ENCODE peak calls at places on chromosomes 3 and 15, in six cellular contexts. One of them, this sample, is unnamed.

GRCh38 chr3:58336135-58336882 is 3.6 kb downstream of the PXK start:
- DNase-seq in NB4: peak; percentile 31
- DNase-seq in CD8-positive, alpha-beta memory T cell: no peak
- DNase-seq in breast epithelium: no peak
- DNase-seq in MM.1S: no peak
- DNase-seq in right cardiac atrium: no peak
- DNase-seq in this sample: no peak

GRCh38 chr15:69869881-69870465 is 227.7 kb downstream of the TLE3 start:
- DNase-seq in NB4: no peak
- DNase-seq in breast epithelium: no peak
- DNase-seq in right cardiac atrium: no peak
- DNase-seq in CD8-positive, alpha-beta memory T cell: no peak
- DNase-seq in MM.1S: peak; percentile 71
- DNase-seq in this sample: no peak

GRCh38 chr3:196073188-196073838 is 8.6 kb downstream of the TFRC start:
- DNase-seq in MM.1S: peak; percentile 73
- DNase-seq in CD8-positive, alpha-beta memory T cell: peak; percentile 69
- DNase-seq in breast epithelium: no peak
- DNase-seq in right cardiac atrium: peak; percentile 60
- DNase-seq in NB4: peak; percentile 84
- DNase-seq in this sample: peak; percentile 73

GRCh38 chr3:131957980-131958379 is 76.8 kb downstream of the CPNE4 start:
- DNase-seq in breast epithelium: no peak
- DNase-seq in right cardiac atrium: no peak
- DNase-seq in NB4: no peak
- DNase-seq in MM.1S: no peak
- DNase-seq in CD8-positive, alpha-beta memory T cell: no peak
- DNase-seq in this sample: no peak

GRCh38 chr3:114586119-114586518 is 292.3 kb downstream of the TIGIT start:
- DNase-seq in breast epithelium: no peak
- DNase-seq in MM.1S: no peak
- DNase-seq in NB4: no peak
- DNase-seq in right cardiac atrium: no peak
- DNase-seq in CD8-positive, alpha-beta memory T cell: no peak
- DNase-seq in this sample: no peak

GRCh38 chr3:44442591-44443309 is 34.7 kb downstream of the ZNF445 start:
- DNase-seq in NB4: no peak
- DNase-seq in CD8-positive, alpha-beta memory T cell: no peak
- DNase-seq in MM.1S: peak; percentile 20
- DNase-seq in right cardiac atrium: no peak
- DNase-seq in breast epithelium: no peak
- DNase-seq in this sample: peak; percentile 84

GRCh38 chr15:83449928-83450501 is 2.9 kb downstream of the SH3GL3 start:
- DNase-seq in MM.1S: no peak
- DNase-seq in right cardiac atrium: no peak
- DNase-seq in CD8-positive, alpha-beta memory T cell: no peak
- DNase-seq in NB4: no peak
- DNase-seq in breast epithelium: no peak
- DNase-seq in this sample: no peak

GRCh38 chr3:170038434-170039110 is 777 bp downstream of the GPR160 start:
- DNase-seq in right cardiac atrium: no peak
- DNase-seq in MM.1S: peak; percentile 61
- DNase-seq in CD8-positive, alpha-beta memory T cell: peak; percentile 49
- DNase-seq in breast epithelium: no peak
- DNase-seq in NB4: peak; percentile 65
- DNase-seq in this sample: no peak

GRCh38 chr15:78752492-78753358 is 58.5 kb downstream of the ADAMTS7 start:
- DNase-seq in right cardiac atrium: peak; percentile 77
- DNase-seq in breast epithelium: no peak
- DNase-seq in CD8-positive, alpha-beta memory T cell: no peak
- DNase-seq in MM.1S: no peak
- DNase-seq in NB4: no peak
- DNase-seq in this sample: no peak

GRCh38 chr3:134677196-134677986 is 26.6 kb upstream of the KY start:
- DNase-seq in right cardiac atrium: no peak
- DNase-seq in CD8-positive, alpha-beta memory T cell: no peak
- DNase-seq in breast epithelium: no peak
- DNase-seq in NB4: peak; percentile 64
- DNase-seq in MM.1S: peak; percentile 15
- DNase-seq in this sample: peak; percentile 4

GRCh38 chr3:183274609-183275008 is 21.6 kb downstream of the B3GNT5 start:
- DNase-seq in right cardiac atrium: no peak
- DNase-seq in MM.1S: no peak
- DNase-seq in CD8-positive, alpha-beta memory T cell: no peak
- DNase-seq in breast epithelium: no peak
- DNase-seq in NB4: no peak
- DNase-seq in this sample: no peak

GRCh38 chr3:58299839-58300516 is 6.1 kb upstream of the RPP14 start:
- DNase-seq in right cardiac atrium: no peak
- DNase-seq in MM.1S: peak; percentile 26
- DNase-seq in CD8-positive, alpha-beta memory T cell: no peak
- DNase-seq in NB4: peak; percentile 23
- DNase-seq in breast epithelium: no peak
- DNase-seq in this sample: no peak

GRCh38 chr3:60365360-60365759 is 885.9 kb downstream of the FHIT start:
- DNase-seq in breast epithelium: no peak
- DNase-seq in CD8-positive, alpha-beta memory T cell: no peak
- DNase-seq in right cardiac atrium: no peak
- DNase-seq in NB4: no peak
- DNase-seq in MM.1S: no peak
- DNase-seq in this sample: no peak

GRCh38 chr3:55341502-55342031 is 145.5 kb downstream of the WNT5A start:
- DNase-seq in CD8-positive, alpha-beta memory T cell: no peak
- DNase-seq in MM.1S: no peak
- DNase-seq in NB4: no peak
- DNase-seq in right cardiac atrium: no peak
- DNase-seq in breast epithelium: no peak
- DNase-seq in this sample: no peak

GRCh38 chr3:150367771-150368170 is 40.3 kb upstream of the TSC22D2 start:
- DNase-seq in CD8-positive, alpha-beta memory T cell: no peak
- DNase-seq in MM.1S: no peak
- DNase-seq in breast epithelium: no peak
- DNase-seq in right cardiac atrium: no peak
- DNase-seq in NB4: no peak
- DNase-seq in this sample: no peak

GRCh38 chr3:177916461-177916860 is 619.8 kb upstream of the KCNMB2 start:
- DNase-seq in NB4: no peak
- DNase-seq in right cardiac atrium: no peak
- DNase-seq in CD8-positive, alpha-beta memory T cell: no peak
- DNase-seq in MM.1S: no peak
- DNase-seq in breast epithelium: no peak
- DNase-seq in this sample: no peak

GRCh38 chr3:37814547-37814946 is 47.1 kb upstream of the CTDSPL start:
- DNase-seq in breast epithelium: no peak
- DNase-seq in NB4: peak; percentile 16
- DNase-seq in right cardiac atrium: no peak
- DNase-seq in CD8-positive, alpha-beta memory T cell: no peak
- DNase-seq in MM.1S: peak; percentile 40
- DNase-seq in this sample: no peak

GRCh38 chr15:58159827-58160386 is 21.7 kb downstream of the AQP9 start:
- DNase-seq in right cardiac atrium: no peak
- DNase-seq in CD8-positive, alpha-beta memory T cell: no peak
- DNase-seq in MM.1S: no peak
- DNase-seq in breast epithelium: no peak
- DNase-seq in NB4: no peak
- DNase-seq in this sample: no peak

GRCh38 chr3:141087071-141087824 is 36.1 kb downstream of the SPSB4 start:
- DNase-seq in breast epithelium: no peak
- DNase-seq in right cardiac atrium: no peak
- DNase-seq in MM.1S: no peak
- DNase-seq in NB4: no peak
- DNase-seq in CD8-positive, alpha-beta memory T cell: no peak
- DNase-seq in this sample: no peak

GRCh38 chr3:69385723-69386483 is at the start of gene FRMD4B:
- DNase-seq in right cardiac atrium: peak; percentile 91
- DNase-seq in breast epithelium: peak; percentile 73
- DNase-seq in MM.1S: no peak
- DNase-seq in CD8-positive, alpha-beta memory T cell: no peak
- DNase-seq in NB4: no peak
- DNase-seq in this sample: peak; percentile 47

GRCh38 chr3:159112724-159113123 is 310.9 kb downstream of the MFSD1 start:
- DNase-seq in MM.1S: no peak
- DNase-seq in CD8-positive, alpha-beta memory T cell: no peak
- DNase-seq in NB4: no peak
- DNase-seq in breast epithelium: no peak
- DNase-seq in right cardiac atrium: no peak
- DNase-seq in this sample: no peak

GRCh38 chr15:37019479-37020433 is 80.6 kb downstream of the MEIS2 start:
- DNase-seq in MM.1S: no peak
- DNase-seq in breast epithelium: no peak
- DNase-seq in right cardiac atrium: no peak
- DNase-seq in CD8-positive, alpha-beta memory T cell: no peak
- DNase-seq in NB4: no peak
- DNase-seq in this sample: no peak

GRCh38 chr3:171461087-171461917 is 1.1 kb upstream of the TNIK start:
- DNase-seq in NB4: peak; percentile 78
- DNase-seq in MM.1S: peak; percentile 62
- DNase-seq in breast epithelium: no peak
- DNase-seq in CD8-positive, alpha-beta memory T cell: peak; percentile 53
- DNase-seq in right cardiac atrium: no peak
- DNase-seq in this sample: no peak

DNA sequence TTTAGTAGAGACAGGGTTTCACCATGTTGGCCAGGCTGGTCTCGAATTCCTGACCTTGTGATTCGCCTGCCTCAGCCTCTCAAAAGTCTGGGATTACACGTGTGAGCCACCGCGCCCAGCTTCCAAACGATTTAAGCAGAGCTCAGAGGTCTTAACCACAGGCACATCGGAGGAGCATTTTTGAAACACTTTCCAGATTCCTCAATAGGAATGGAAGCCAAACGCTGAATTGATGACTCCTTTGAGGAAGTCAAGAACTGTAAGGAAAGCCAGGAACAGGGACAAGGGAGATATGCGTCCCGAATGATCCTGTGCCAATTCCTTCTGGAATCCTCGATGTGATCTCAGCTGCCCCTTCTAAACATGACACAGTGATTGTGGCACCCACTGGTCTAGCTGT is 40.0 kb downstream of the TRH start:
- DNase-seq in right cardiac atrium: no peak
- DNase-seq in breast epithelium: no peak
- DNase-seq in MM.1S: no peak
- DNase-seq in CD8-positive, alpha-beta memory T cell: no peak
- DNase-seq in NB4: no peak
- DNase-seq in this sample: no peak
- H3K4me3 ChIP-seq in right cardiac atrium: no peak overlapping the region
- H3K4me3 ChIP-seq in breast epithelium: no peak overlapping the region
- H3K4me3 ChIP-seq in MM.1S: no peak overlapping the region
- H3K4me3 ChIP-seq in CD8-positive, alpha-beta memory T cell: no peak overlapping the region
- H3K4me3 ChIP-seq in NB4: no peak overlapping the region
- H3K4me3 ChIP-seq in this sample: no peak overlapping the region

GRCh38 chr3:39808467-39809180 is 785 bp upstream of the MYRIP start:
- DNase-seq in CD8-positive, alpha-beta memory T cell: no peak
- DNase-seq in NB4: no peak
- DNase-seq in right cardiac atrium: peak; percentile 64
- DNase-seq in breast epithelium: no peak
- DNase-seq in MM.1S: no peak
- DNase-seq in this sample: no peak
- H3K4me3 ChIP-seq in CD8-positive, alpha-beta memory T cell: no peak overlapping the region
- H3K4me3 ChIP-seq in NB4: no peak overlapping the region
- H3K4me3 ChIP-seq in right cardiac atrium: peak overlapping the region; percentile 62
- H3K4me3 ChIP-seq in breast epithelium: peak overlapping the region; percentile 55
- H3K4me3 ChIP-seq in MM.1S: peak overlapping the region; percentile 61
- H3K4me3 ChIP-seq in this sample: peak overlapping the region; percentile 30

GRCh38 chr3:129213238-129213637 is 29.5 kb upstream of the CNBP start:
- DNase-seq in right cardiac atrium: no peak
- DNase-seq in NB4: no peak
- DNase-seq in breast epithelium: no peak
- DNase-seq in CD8-positive, alpha-beta memory T cell: no peak
- DNase-seq in MM.1S: no peak
- DNase-seq in this sample: no peak

GRCh38 chr3:129207347-129207947 is 23.8 kb upstream of the CNBP start:
- DNase-seq in breast epithelium: no peak
- DNase-seq in NB4: no peak
- DNase-seq in right cardiac atrium: peak; percentile 67
- DNase-seq in MM.1S: no peak
- DNase-seq in CD8-positive, alpha-beta memory T cell: no peak
- DNase-seq in this sample: no peak

GRCh38 chr3:129211772-129212171 is 28.1 kb upstream of the CNBP start:
- DNase-seq in breast epithelium: peak; percentile 72
- DNase-seq in NB4: no peak
- DNase-seq in MM.1S: no peak
- DNase-seq in CD8-positive, alpha-beta memory T cell: no peak
- DNase-seq in right cardiac atrium: peak; percentile 90
- DNase-seq in this sample: no peak

DNA sequence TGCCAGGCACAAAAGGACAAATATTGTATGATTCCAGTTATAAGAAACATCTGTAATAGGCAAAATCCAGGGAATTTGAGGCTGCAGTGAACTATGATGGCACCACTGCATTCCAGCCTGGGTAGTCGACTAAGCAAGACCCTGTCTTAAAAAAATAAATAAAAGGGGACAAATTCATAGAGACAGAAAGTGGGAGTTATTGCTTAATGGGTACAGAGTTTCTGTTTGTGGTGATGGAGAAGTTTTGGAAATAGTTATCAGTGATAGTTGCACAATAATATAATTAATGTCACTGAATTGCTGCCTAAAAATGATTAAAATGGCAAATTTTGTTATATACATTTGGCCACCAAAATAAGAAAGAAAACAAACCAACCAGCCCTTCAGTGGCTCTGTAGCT is 27.6 kb upstream of the CNBP start:
- DNase-seq in MM.1S: no peak
- DNase-seq in breast epithelium: no peak
- DNase-seq in NB4: no peak
- DNase-seq in CD8-positive, alpha-beta memory T cell: no peak
- DNase-seq in right cardiac atrium: no peak
- DNase-seq in this sample: no peak
- H3K4me3 ChIP-seq in MM.1S: no peak overlapping the region
- H3K4me3 ChIP-seq in breast epithelium: no peak overlapping the region
- H3K4me3 ChIP-seq in NB4: no peak overlapping the region
- H3K4me3 ChIP-seq in CD8-positive, alpha-beta memory T cell: no peak overlapping the region
- H3K4me3 ChIP-seq in right cardiac atrium: no peak overlapping the region
- H3K4me3 ChIP-seq in this sample: no peak overlapping the region

DNA sequence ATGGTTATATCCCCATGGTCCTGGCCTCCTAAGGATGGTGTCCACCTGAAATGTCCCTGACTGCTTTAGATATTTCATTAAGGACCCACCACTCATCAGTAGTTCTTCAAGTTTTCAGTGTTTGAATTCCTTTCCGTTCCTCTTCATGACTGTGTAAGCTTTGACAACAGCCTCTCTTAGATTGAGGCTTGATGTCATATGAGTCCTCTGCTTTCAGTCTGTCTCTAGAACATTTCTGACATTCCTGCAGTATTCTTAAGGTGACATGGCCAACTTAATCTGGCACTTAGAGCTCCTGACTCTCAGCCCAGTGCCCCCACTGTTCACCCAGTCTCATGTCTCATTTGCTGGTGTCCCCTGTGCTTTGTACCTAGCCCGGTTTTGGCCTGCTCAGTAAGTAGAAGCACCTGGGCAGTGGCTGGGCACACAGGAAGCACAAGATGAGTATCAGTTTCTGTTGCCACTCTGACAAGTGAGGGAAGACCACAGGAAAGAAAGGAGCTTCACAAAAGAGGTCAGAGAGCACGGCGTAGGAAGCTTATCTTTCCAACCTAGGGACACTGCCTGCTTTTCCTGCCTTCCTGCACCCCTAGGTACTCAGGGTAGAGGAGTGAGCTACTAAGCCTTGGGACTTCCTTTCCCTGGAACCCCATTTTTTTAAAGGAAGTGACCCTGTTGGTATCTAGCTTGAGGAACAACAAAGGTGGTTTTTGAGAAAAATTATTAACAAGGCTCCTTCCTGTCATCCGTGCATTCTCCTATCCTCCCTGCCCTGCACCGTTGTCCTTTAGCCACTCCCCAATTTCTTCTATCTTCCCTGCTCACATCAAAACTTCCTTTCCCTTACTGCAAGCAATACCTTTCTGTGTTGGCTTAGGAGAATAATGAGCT is 103.1 kb downstream of the KLHL25 start:
- DNase-seq in right cardiac atrium: no peak
- DNase-seq in MM.1S: peak; percentile 93
- DNase-seq in breast epithelium: no peak
- DNase-seq in NB4: no peak
- DNase-seq in CD8-positive, alpha-beta memory T cell: no peak
- DNase-seq in this sample: no peak
- H3K4me3 ChIP-seq in right cardiac atrium: no peak overlapping the region
- H3K4me3 ChIP-seq in MM.1S: peak overlapping the region; percentile 78
- H3K4me3 ChIP-seq in breast epithelium: no peak overlapping the region
- H3K4me3 ChIP-seq in NB4: peak overlapping the region; percentile 19
- H3K4me3 ChIP-seq in CD8-positive, alpha-beta memory T cell: peak overlapping the region; percentile 81
- H3K4me3 ChIP-seq in this sample: peak overlapping the region; percentile 64